ENCODE peak calls at places on chromosomes 6 and 20, in seven cellular contexts. L, M, D, V, R, H and Q are unnamed samples. For H3K4me1, the result is how much of the 10 kb centered on the place peaks cover.

GRCh38 chr20:38195041-38195504 is 30.0 kb upstream of the TGM2 start:
- DNase-seq in L (no peak), M (no peak), D (no peak), V (no peak), R (no peak), H (no peak), Q (no peak)

GRCh38 chr6:86869500-86869899 is 67.8 kb upstream of the HTR1E start:
- DNase-seq in L (no peak), M (no peak), D (no peak), V (no peak), R (no peak), H (no peak), Q (no peak)

GRCh38 chr6:157368359-157369049 is 12.5 kb upstream of the ZDHHC14 start:
- DNase-seq in L (no peak), M (no peak), D (no peak), V (no peak), R (no peak), H (no peak), Q (no peak)

GRCh38 chr20:26167499-26167898 is 470.8 kb upstream of the ZNF337 start:
- DNase-seq in L (no peak), M (no peak), D (no peak), V (peak), R (no peak), H (no peak), Q (no peak)

GRCh38 chr6:105045546-105045945 is 88.6 kb downstream of the LIN28B start:
- DNase-seq in L (no peak), M (no peak), D (no peak), V (peak), R (no peak), H (no peak), Q (no peak)

GRCh38 chr6:108847738-108848115 is 495 bp upstream of the ARMC2 start:
- DNase-seq in L (no peak), M (no peak), D (no peak), V (no peak), R (no peak), H (no peak), Q (no peak)

GRCh38 chr20:61297981-61298380 is 45.9 kb downstream of the CDH4 start:
- DNase-seq in L (no peak), M (no peak), D (no peak), V (peak), R (no peak), H (no peak), Q (no peak)

GRCh38 chr6:134047124-134047523 is 5.3 kb downstream of the SLC2A12 start:
- DNase-seq in L (no peak), M (no peak), D (no peak), V (no peak), R (no peak), H (no peak), Q (no peak)

GRCh38 chr6:72636786-72637185 is 14.9 kb downstream of the KCNQ5 start:
- DNase-seq in L (no peak), M (no peak), D (no peak), V (no peak), R (no peak), H (no peak), Q (no peak)

GRCh38 chr6:35016417-35017221 is 124.5 kb downstream of the TCP11 start:
- DNase-seq in L (peak), M (no peak), D (no peak), V (peak), R (peak), H (no peak), Q (no peak)

GRCh38 chr6:119156742-119157494 is 78.5 kb upstream of the FAM184A start:
- DNase-seq in L (no peak), M (no peak), D (no peak), V (no peak), R (no peak), H (peak), Q (no peak)

GRCh38 chr6:121817141-121817540 is 381.7 kb downstream of the GJA1 start:
- DNase-seq in L (no peak), M (no peak), D (no peak), V (peak), R (no peak), H (no peak), Q (no peak)

GRCh38 chr20:55069951-55070350 is 594.6 kb downstream of the DOK5 start:
- DNase-seq in L (no peak), M (no peak), D (no peak), V (no peak), R (no peak), H (no peak), Q (no peak)

GRCh38 chr6:52293067-52293466 is 8.5 kb upstream of the MCM3 start:
- DNase-seq in L (no peak), M (no peak), D (no peak), V (no peak), R (no peak), H (no peak), Q (no peak)

GRCh38 chr20:958936-959815 is 42.9 kb downstream of the RSPO4 start:
- DNase-seq in L (no peak), M (no peak), D (no peak), V (no peak), R (no peak), H (no peak), Q (no peak)

GRCh38 chr6:127069659-127070279 is 48.7 kb upstream of the RSPO3 start:
- DNase-seq in L (no peak), M (no peak), D (no peak), V (peak), R (no peak), H (peak), Q (no peak)

GRCh38 chr20:7772376-7772775 is 167.9 kb downstream of the HAO1 start:
- DNase-seq in L (no peak), M (no peak), D (no peak), V (peak), R (no peak), H (no peak), Q (no peak)

GRCh38 chr6:145756170-145756662 is 20.9 kb upstream of the EPM2A start:
- DNase-seq in L (no peak), M (no peak), D (no peak), V (peak), R (no peak), H (no peak), Q (no peak)

GRCh38 chr6:5308066-5308465 is 46.8 kb downstream of the FARS2 start:
- DNase-seq in L (no peak), M (no peak), D (no peak), V (peak), R (no peak), H (peak), Q (no peak)

GRCh38 chr20:44911264-44911921 is 1.5 kb downstream of the PABPC1L start:
- DNase-seq in L (no peak), M (no peak), D (no peak), V (peak), R (no peak), H (peak), Q (peak)

GRCh38 chr6:166533205-166533824 is 53.2 kb downstream of the RAMACL start:
- DNase-seq in L (no peak), M (peak), D (no peak), V (no peak), R (no peak), H (no peak), Q (peak)

GRCh38 chr6:88626460-88626859 is 337.0 kb downstream of the RNGTT start:
- DNase-seq in L (no peak), M (no peak), D (no peak), V (peak), R (no peak), H (no peak), Q (no peak)

GRCh38 chr6:154403803-154404202 is 47.2 kb upstream of the IPCEF1 start:
- DNase-seq in L (no peak), M (no peak), D (no peak), V (peak), R (no peak), H (no peak), Q (no peak)

GRCh38 chr6:99519446-99519845 is 4.2 kb upstream of the USP45 start:
- DNase-seq in L (no peak), M (no peak), D (no peak), V (no peak), R (no peak), H (no peak), Q (no peak)

GRCh38 chr20:63505723-63506122 is 6.8 kb upstream of the EEF1A2 start:
- DNase-seq in L (peak), M (no peak), D (no peak), V (no peak), R (no peak), H (no peak), Q (no peak)

GRCh38 chr6:35764238-35764896 is 12.0 kb upstream of the CLPSL2 start:
- DNase-seq in L (no peak), M (no peak), D (no peak), V (no peak), R (no peak), H (peak), Q (peak)

GRCh38 chr20:41734506-41734945 is 116.3 kb upstream of the CHD6 start:
- DNase-seq in L (no peak), M (peak), D (peak), V (peak), R (peak), H (peak), Q (peak)

GRCh38 chr6:90003069-90003800 is 109.0 kb downstream of the GJA10 start:
- DNase-seq in L (no peak), M (no peak), D (no peak), V (no peak), R (no peak), H (no peak), Q (no peak)

GRCh38 chr6:34581561-34581920 is 25.4 kb upstream of the SPDEF start:
- DNase-seq in L (no peak), M (no peak), D (no peak), V (no peak), R (no peak), H (no peak), Q (no peak)

GRCh38 chr20:46307999-46308257 is 370 bp downstream of the CDH22 start:
- DNase-seq in L (no peak), M (no peak), D (no peak), V (no peak), R (no peak), H (no peak), Q (no peak)

GRCh38 chr20:46307139-46307998 is 929 bp downstream of the CDH22 start:
- DNase-seq in L (peak), M (peak), D (peak), V (peak), R (no peak), H (peak), Q (peak)

GRCh38 chr20:46306743-46307138 is 1.6 kb downstream of the CDH22 start:
- DNase-seq in L (no peak), M (no peak), D (no peak), V (no peak), R (no peak), H (no peak), Q (no peak)

GRCh38 chr20:46309945-46310344 is 1.6 kb upstream of the CDH22 start:
- DNase-seq in L (no peak), M (no peak), D (no peak), V (no peak), R (no peak), H (no peak), Q (no peak)

GRCh38 chr20:46308258-46309157 is at the start of gene CDH22:
- DNase-seq in L (peak), M (no peak), D (no peak), V (peak), R (no peak), H (peak), Q (no peak)
- H3K4me1 ChIP-seq in L (under half), M (under half), D (under half), V (under half), R (under half), H (under half), Q (under half)

GRCh38 chr6:44664716-44665115 is 277.2 kb downstream of the CDC5L start:
- DNase-seq in L (no peak), M (no peak), D (no peak), V (peak), R (no peak), H (peak), Q (no peak)
- H3K4me1 ChIP-seq in L (under half), M (under half), D (under half), V (under half), R (under half), H (under half), Q (under half)

GRCh38 chr20:34055290-34055689 is 56.8 kb downstream of the EIF2S2 start:
- DNase-seq in L (no peak), M (no peak), D (no peak), V (no peak), R (no peak), H (peak), Q (no peak)
- H3K4me1 ChIP-seq in L (under half), M (under half), D (under half), V (under half), R (under half), H (under half), Q (under half)

GRCh38 chr20:33850159-33850558 is 39.0 kb downstream of the CHMP4B start:
- DNase-seq in L (no peak), M (no peak), D (no peak), V (no peak), R (no peak), H (no peak), Q (no peak)

GRCh38 chr20:33848391-33848790 is 37.2 kb downstream of the CHMP4B start:
- DNase-seq in L (peak), M (peak), D (no peak), V (no peak), R (no peak), H (no peak), Q (no peak)

GRCh38 chr20:33852971-33853813 is 42.0 kb downstream of the CHMP4B start:
- DNase-seq in L (peak), M (peak), D (no peak), V (no peak), R (no peak), H (no peak), Q (no peak)

GRCh38 chr20:33846291-33846916 is 35.3 kb downstream of the CHMP4B start:
- DNase-seq in L (peak), M (peak), D (no peak), V (peak), R (no peak), H (no peak), Q (no peak)

GRCh38 chr20:33851842-33852466 is 40.8 kb downstream of the CHMP4B start:
- DNase-seq in L (peak), M (peak), D (no peak), V (no peak), R (no peak), H (no peak), Q (no peak)
- H3K4me1 ChIP-seq in L (under half), M (under half), D (under half), V (under half), R (under half), H (under half), Q (under half)

GRCh38 chr6:129638055-129639019 is 71.6 kb downstream of the ARHGAP18 start:
- DNase-seq in L (no peak), M (no peak), D (no peak), V (peak), R (no peak), H (no peak), Q (no peak)
- H3K4me1 ChIP-seq in L (under half), M (under half), D (under half), V (under half), R (under half), H (under half), Q (under half)